ENCODE peak calls at places on chromosomes 4 and X, in four cellular contexts. W is right lobe of liver, X is transverse colon, N is heart right ventricle. P is an unnamed sample.

GRCh38 chrX:17527135-17527701 is 152.2 kb downstream of the NHS start:
- DNase-seq in W (no peak), X (no peak), N (peak; percentile 44), P (no peak)

GRCh38 chrX:134171661-134172587 is 65.1 kb upstream of the CCDC160 start:
- DNase-seq in W (peak; percentile 31), X (no peak), N (peak; percentile 13), P (peak; percentile 40)

GRCh38 chr4:160319221-160319867 is 1216.5 kb downstream of the RAPGEF2 start:
- DNase-seq in W (no peak), X (no peak), N (no peak), P (peak; percentile 26)

GRCh38 chr4:143700060-143700419 is 435 bp downstream of the FREM3 start:
- DNase-seq in W (no peak), X (no peak), N (no peak), P (peak; percentile 12)

GRCh38 chr4:76611611-76612010 is 176.6 kb downstream of the SHROOM3 start:
- DNase-seq in W (no peak), X (peak; percentile 76), N (no peak), P (no peak)

GRCh38 chrX:17417411-17417810 is 42.4 kb downstream of the NHS start:
- DNase-seq in W (no peak), X (no peak), N (no peak), P (no peak)

GRCh38 chrX:41118156-41118555 is 32.9 kb downstream of the USP9X start:
- DNase-seq in W (no peak), X (no peak), N (no peak), P (no peak)

GRCh38 chr4:183182873-183183725 is 84.0 kb downstream of the WWC2 start:
- DNase-seq in W (peak; percentile 29), X (no peak), N (peak; percentile 20), P (peak; percentile 98)

GRCh38 chrX:49250578-49250977 is 13.9 kb downstream of the FOXP3 start:
- DNase-seq in W (no peak), X (no peak), N (no peak), P (no peak)

GRCh38 chrX:49725401-49725800 is 29.6 kb upstream of the PAGE1 start:
- DNase-seq in W (no peak), X (no peak), N (no peak), P (no peak)

GRCh38 chr4:21290562-21290961 is 590.3 kb downstream of the PACRGL start:
- DNase-seq in W (no peak), X (no peak), N (no peak), P (no peak)

GRCh38 chr4:154549894-154550790 is at the start of gene PLRG1:
- DNase-seq in W (peak; percentile 97), X (peak; percentile 97), N (peak; percentile 95), P (peak; percentile 97)

GRCh38 chr4:112516401-112517066 is 554 bp upstream of the NEUROG2 start:
- DNase-seq in W (no peak), X (no peak), N (no peak), P (no peak)

GRCh38 chrX:18973527-18974192 is 10.3 kb downstream of the PHKA2 start:
- DNase-seq in W (no peak), X (peak; percentile 23), N (no peak), P (peak; percentile 78)

GRCh38 chrX:64394874-64395567 is at the start of gene MTMR8:
- DNase-seq in W (peak; percentile 63), X (peak; percentile 83), N (peak; percentile 66), P (no peak)

GRCh38 chr4:114417214-114417613 is 181.4 kb upstream of the UGT8 start:
- DNase-seq in W (no peak), X (no peak), N (no peak), P (peak; percentile 14)

GRCh38 chr4:41541697-41542096 is 3.7 kb downstream of the LIMCH1 start:
- DNase-seq in W (no peak), X (no peak), N (peak; percentile 33), P (no peak)

GRCh38 chrX:703466-704210 is 73.0 kb downstream of the SHOX start:
- DNase-seq in W (no peak), X (no peak), N (no peak), P (no peak)

GRCh38 chrX:38879631-38880220 is 78.5 kb downstream of the MID1IP1 start:
- DNase-seq in W (no peak), X (peak; percentile 46), N (peak; percentile 29), P (no peak)
- H3K27ac ChIP-seq in W (no peak overlapping the region), X (no peak overlapping the region), N (no peak overlapping the region), P (no peak overlapping the region)

DNA sequence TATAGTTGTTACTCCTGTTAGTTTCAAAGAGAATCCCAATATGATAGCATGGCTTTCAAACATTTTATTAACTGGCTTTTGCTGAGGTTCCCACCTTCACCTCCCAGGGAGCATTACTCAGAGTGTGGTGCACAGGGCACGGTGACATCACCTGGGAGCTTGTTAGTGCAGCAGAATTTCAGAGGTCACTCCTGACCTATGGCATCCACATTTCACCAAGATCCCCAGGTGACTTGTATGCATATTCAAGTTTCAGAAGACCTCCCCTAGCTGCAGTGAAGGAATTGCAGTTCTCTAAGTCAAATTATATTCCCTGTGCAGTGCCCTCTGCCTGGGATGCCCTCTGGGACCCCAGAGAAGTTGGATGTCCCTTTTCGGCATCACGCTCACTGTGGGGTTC is 29.7 kb upstream of the LNX1 start:
- DNase-seq in W (no peak), X (no peak), N (no peak), P (no peak)
- TF ChIP-seq CTCF in W (no peak), X (no peak), N (no peak), P (peak; percentile 16)

DNA sequence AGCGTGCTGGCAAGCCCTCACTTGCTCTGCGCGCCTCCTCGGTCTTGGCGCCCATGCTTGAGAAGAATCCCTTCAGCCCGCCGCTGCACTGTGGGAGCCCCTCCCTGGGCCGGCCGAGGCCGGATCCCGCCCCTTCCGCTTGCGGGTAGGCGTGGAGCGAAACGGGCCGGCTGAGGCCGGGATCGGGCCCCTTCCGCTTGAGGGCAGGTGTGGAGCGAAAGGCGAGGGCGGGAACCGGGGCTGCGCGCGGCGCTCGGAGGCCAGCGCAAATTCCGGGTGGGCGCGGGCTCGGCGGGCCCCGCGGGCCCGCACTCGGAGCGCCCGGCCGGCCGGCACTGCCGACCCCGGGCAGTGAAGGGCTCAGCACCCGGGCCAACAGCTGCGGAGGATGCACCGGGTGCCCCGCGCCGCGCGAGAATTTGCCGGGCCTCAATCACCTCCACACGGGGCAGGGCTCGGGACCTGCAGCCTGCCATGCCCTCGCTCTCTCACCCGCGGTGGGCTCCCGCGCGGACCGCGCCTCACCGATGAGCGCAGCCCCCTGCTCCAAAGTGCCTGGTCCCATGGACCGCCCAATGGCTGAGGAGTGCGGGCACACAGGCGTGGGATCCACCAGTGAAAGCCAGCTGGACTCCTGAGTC is 58.1 kb upstream of the GBA3 start:
- DNase-seq in W (peak; percentile 34), X (no peak), N (no peak), P (no peak)
- H3K27ac ChIP-seq in W (no peak overlapping the region), X (no peak overlapping the region), N (no peak overlapping the region), P (no peak overlapping the region)

GRCh38 chr4:158067646-158068045 is 105.2 kb downstream of the GASK1B start:
- DNase-seq in W (no peak), X (no peak), N (no peak), P (no peak)

GRCh38 chr4:158068063-158068462 is 104.8 kb downstream of the GASK1B start:
- DNase-seq in W (no peak), X (no peak), N (no peak), P (no peak)

GRCh38 chr4:158065603-158066002 is 107.2 kb downstream of the GASK1B start:
- DNase-seq in W (no peak), X (no peak), N (no peak), P (no peak)

DNA sequence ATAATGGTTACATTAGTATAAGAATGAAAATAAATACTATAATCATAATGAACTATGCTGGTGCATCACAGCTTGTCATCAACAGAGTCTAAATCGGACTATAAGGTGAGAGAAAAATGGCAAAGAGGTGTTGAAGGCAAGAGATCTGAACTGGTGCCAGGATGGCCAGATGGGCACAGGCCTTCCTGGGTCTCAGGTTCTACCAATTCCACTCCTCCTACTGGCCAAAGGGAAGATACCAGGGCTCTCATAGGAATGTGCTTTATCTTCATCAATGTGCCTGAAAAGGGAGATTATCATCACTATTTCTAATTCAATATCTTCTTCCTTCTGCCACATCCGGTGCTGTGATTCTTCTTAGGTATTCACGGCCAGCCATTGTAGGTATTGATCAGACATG is 107.6 kb downstream of the GASK1B start:
- DNase-seq in W (no peak), X (no peak), N (no peak), P (peak; percentile 2)
- TF ChIP-seq CTCF in W (no peak), X (no peak), N (no peak), P (peak; percentile 25)

DNA sequence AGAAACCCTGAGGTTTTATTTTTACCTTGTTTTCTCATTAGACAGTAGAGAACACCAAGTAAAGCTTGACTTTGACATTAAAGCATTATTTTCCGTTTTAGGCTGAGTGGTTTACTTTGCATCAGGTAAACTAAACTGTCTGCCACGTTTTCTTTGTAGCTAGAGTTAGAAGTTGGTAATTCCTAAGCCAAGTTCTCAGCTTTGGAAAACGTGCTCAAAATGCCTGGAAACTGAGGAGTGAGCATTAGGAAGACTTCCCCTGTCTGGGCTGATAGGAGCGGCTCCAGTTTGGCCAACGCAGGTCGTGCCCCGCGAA is 815 bp downstream of the PDLIM3 start:
- DNase-seq in W (no peak), X (no peak), N (no peak), P (no peak)
- H3K27ac ChIP-seq in W (peak overlapping the region; percentile 60), X (peak overlapping the region; percentile 95), N (peak overlapping the region; percentile 98), P (no peak overlapping the region)

GRCh38 chr4:139453371-139454110 is 380 bp upstream of the RAB33B start:
- DNase-seq in W (peak; percentile 98), X (peak; percentile 98), N (peak; percentile 98), P (peak; percentile 98)
- TF ChIP-seq CTCF in W (no peak), X (peak; percentile 42), N (peak; percentile 4), P (no peak)

DNA sequence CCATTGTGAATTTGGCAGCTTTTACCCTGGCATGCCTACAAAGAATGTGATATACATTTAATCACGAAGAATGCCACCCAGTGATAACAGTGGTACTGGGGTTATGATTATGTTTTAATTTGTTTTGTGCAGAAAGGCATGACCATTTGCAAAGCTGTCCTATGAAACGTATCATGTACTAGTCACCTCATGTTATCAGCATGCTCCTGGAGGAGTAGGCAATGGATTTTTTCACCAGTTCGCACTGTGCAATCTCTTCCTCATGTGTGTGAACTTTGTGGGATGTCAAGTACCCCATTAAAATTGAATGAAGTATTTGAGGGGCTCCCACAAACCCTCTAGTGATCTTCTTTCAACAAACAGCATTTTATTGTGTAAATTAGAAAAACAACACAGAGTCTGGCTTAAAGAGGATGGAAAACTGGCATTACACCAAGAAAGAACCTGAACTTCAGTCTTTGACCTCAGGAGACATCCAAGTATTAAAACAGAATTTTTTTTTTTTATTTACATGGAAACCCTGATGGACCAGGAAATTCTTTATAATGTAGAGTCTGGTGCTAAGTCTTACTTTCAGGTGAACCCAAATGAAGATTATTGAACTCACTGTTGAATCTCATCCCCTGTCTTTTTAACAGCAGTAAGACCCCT is 200.6 kb upstream of the PGRMC2 start:
- DNase-seq in W (no peak), X (no peak), N (no peak), P (no peak)
- H3K27ac ChIP-seq in W (peak overlapping the region; percentile 35), X (no peak overlapping the region), N (no peak overlapping the region), P (no peak overlapping the region)